ENCODE peak calls at places on chromosomes 1 and 21, in four cellular contexts. X is AG09309; Y is effector memory CD4-positive, alpha-beta T cell; V is lower lobe of right lung. Z is an unnamed sample.

GRCh38 chr1:177847843-177848242 is 122.0 kb downstream of the SEC16B start:
- DNase-seq in X (peak), Y (no peak), V (no peak), Z (peak)

GRCh38 chr1:3707939-3708328 is 44.3 kb upstream of the CCDC27 start:
- DNase-seq in X (no peak), Y (no peak), V (no peak), Z (no peak)

GRCh38 chr1:171438441-171438840 is 46.9 kb upstream of the PRRC2C start:
- DNase-seq in X (peak), Y (no peak), V (no peak), Z (peak)

GRCh38 chr1:42889264-42889663 is 42.9 kb downstream of the ZNF691 start:
- DNase-seq in X (no peak), Y (no peak), V (no peak), Z (no peak)

GRCh38 chr21:45592208-45592619 is 50.0 kb upstream of the SLC19A1 start:
- DNase-seq in X (no peak), Y (peak), V (peak), Z (no peak)

GRCh38 chr1:83693409-83694126 is 305.4 kb downstream of the TTLL7 start:
- DNase-seq in X (no peak), Y (no peak), V (no peak), Z (no peak)

GRCh38 chr1:37394574-37395464 is 79.6 kb upstream of the ZC3H12A start:
- DNase-seq in X (no peak), Y (no peak), V (no peak), Z (no peak)

GRCh38 chr21:45511661-45512431 is 30.4 kb downstream of the SLC19A1 start:
- DNase-seq in X (no peak), Y (no peak), V (peak), Z (no peak)

GRCh38 chr1:186420311-186420710 is 40.6 kb downstream of the PDC start:
- DNase-seq in X (no peak), Y (no peak), V (no peak), Z (no peak)

GRCh38 chr1:112698366-112699310 is 8.3 kb downstream of the RHOC start:
- DNase-seq in X (no peak), Y (no peak), V (no peak), Z (no peak)

GRCh38 chr1:53305650-53306049 is 22.2 kb downstream of the LRP8 start:
- DNase-seq in X (no peak), Y (no peak), V (peak), Z (no peak)

GRCh38 chr1:18940303-18941020 is 16.0 kb downstream of the IFFO2 start:
- DNase-seq in X (no peak), Y (no peak), V (no peak), Z (no peak)

GRCh38 chr1:91015794-91016550 is 5.9 kb downstream of the ZNF644 start:
- DNase-seq in X (no peak), Y (no peak), V (no peak), Z (no peak)

GRCh38 chr1:57824535-57824934 is 400.7 kb upstream of the DAB1 start:
- DNase-seq in X (no peak), Y (no peak), V (no peak), Z (no peak)

GRCh38 chr1:206507395-206508129 is at the start of gene RASSF5:
- DNase-seq in X (no peak), Y (peak), V (peak), Z (no peak)

GRCh38 chr1:206509612-206510257 is 2.4 kb downstream of the RASSF5 start:
- DNase-seq in X (no peak), Y (no peak), V (no peak), Z (no peak)

GRCh38 chr1:206508130-206508884 is 976 bp downstream of the RASSF5 start:
- DNase-seq in X (no peak), Y (no peak), V (no peak), Z (no peak)

GRCh38 chr1:206510371-206510770 is 3.0 kb downstream of the RASSF5 start:
- DNase-seq in X (no peak), Y (no peak), V (no peak), Z (no peak)

GRCh38 chr1:206508956-206509355 is 1.6 kb downstream of the RASSF5 start:
- DNase-seq in X (peak), Y (no peak), V (no peak), Z (peak)
- H3K4me3 ChIP-seq in X (no peak), Y (no peak), V (peak), Z (peak)

GRCh38 chr1:27630859-27631491 is 4.0 kb downstream of the FGR start:
- DNase-seq in X (no peak), Y (no peak), V (peak), Z (no peak)

GRCh38 chr1:27633640-27634165 is 1.3 kb downstream of the FGR start:
- DNase-seq in X (no peak), Y (no peak), V (no peak), Z (no peak)

GRCh38 chr1:27633298-27633610 is 1.7 kb downstream of the FGR start:
- DNase-seq in X (no peak), Y (no peak), V (no peak), Z (no peak)

GRCh38 chr1:27634166-27634981 is 611 bp downstream of the FGR start:
- DNase-seq in X (no peak), Y (peak), V (peak), Z (no peak)

DNA sequence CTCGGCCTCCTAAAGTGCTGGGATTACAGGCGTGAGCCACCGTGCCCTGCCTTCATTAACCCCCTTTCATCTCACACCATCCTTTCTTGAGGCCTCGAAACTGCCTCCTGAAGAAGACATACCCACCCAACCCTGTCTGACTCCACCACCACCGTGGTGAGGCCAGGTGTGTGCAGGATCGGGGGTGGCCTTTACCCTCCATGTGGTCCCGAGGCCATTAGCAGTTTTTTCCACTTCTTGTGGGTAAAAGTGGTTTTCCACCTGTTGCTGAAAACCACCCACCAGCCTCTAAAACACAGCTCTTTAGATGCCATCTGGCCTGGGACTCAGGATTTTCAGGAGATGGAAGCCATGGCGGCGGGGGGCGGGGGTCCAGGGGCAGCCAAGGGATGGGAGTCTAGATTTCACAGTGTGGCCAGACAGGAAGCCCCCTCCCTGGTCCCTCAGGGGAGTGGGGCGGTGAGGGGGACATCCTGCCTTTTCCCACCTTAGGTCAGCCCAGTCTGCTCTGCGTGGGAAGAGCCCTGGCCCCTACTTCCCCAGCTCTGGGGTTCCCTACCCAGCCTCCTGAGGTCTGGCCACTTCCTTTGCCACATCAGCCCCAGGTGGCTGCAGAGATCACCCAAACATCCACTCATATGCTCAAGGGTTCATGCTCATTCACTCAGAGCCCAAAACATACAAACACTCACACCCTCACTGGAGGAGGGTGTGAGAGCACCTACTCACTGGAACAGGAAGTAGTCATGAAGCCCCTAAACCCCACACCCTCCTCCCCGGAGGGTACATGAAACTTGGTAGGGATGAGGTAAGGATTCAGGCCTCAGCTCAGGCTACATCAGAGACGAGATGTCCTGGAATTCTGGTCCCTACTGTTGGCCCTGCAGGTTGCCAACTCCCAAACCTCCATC is 2.3 kb downstream of the FGR start:
- DNase-seq in X (no peak), Y (no peak), V (no peak), Z (no peak)
- H3K4me3 ChIP-seq in X (no peak), Y (peak), V (peak), Z (no peak)

GRCh38 chr1:110605446-110605845 is 712 bp downstream of the KCNA2 start:
- DNase-seq in X (no peak), Y (no peak), V (no peak), Z (no peak)
- H3K4me3 ChIP-seq in X (no peak), Y (no peak), V (no peak), Z (no peak)

GRCh38 chr21:42514883-42515228 is 1.2 kb downstream of the SLC37A1 start:
- DNase-seq in X (no peak), Y (no peak), V (no peak), Z (no peak)
- H3K4me3 ChIP-seq in X (no peak), Y (peak), V (peak), Z (no peak)

DNA sequence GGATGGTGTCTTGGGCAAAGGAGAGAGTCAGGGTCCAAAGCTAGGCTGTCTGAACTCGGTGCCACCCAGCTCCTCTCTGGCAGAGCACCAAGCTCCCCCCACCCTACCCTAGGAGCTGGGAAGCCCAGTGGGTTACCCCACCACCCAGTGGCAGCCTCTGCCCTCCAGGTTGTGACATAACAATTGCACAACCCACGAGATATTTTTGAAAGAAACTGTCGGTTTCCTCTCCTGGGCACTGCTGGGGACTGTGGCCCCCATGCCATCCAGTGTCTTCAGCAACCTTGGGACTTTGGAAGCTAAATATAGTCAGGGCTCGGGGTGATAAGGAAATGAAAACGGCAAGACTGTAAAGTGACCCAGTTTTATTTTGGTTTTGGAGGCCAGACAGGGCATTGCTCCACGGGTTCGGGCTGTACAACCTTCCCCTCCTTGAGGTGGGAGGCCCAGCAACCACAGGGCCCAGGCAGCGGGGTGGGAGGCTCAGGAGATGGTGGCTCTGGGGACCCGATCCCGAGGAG is 1.4 kb downstream of the CITED4 start:
- DNase-seq in X (no peak), Y (no peak), V (no peak), Z (no peak)
- H3K4me3 ChIP-seq in X (no peak), Y (peak), V (peak), Z (peak)

GRCh38 chr1:63318255-63319068 is 3.9 kb upstream of the FOXD3 start:
- DNase-seq in X (no peak), Y (no peak), V (no peak), Z (no peak)
- H3K4me3 ChIP-seq in X (no peak), Y (no peak), V (no peak), Z (no peak)

DNA sequence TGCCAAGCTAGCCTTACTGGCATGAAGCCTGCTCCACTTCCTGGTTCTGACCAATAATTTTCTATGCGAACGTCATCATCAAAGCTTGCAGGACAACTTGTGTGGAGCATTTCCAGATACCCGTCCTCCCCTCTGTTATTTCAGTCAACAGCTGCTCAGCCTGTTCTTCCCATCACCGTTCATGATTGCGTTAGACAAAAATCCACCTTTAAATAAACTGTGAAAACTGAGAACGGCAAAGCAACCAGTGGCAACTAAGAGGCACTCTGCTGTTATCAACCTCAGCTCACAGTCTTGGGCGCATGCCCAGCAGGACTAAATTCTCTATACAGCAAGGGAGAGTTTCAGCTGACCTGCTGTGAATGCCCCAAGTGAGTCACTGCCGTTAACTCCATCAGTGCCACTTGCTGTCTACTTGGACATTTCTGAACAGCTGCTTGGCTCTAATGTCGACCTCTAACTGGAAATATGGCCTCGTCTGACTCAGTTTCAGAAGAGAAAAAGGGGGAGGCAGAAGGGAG is 207.4 kb upstream of the RUNX1 start:
- DNase-seq in X (peak), Y (no peak), V (peak), Z (peak)
- H3K4me3 ChIP-seq in X (no peak), Y (no peak), V (no peak), Z (peak)

GRCh38 chr1:31955917-31956736 is 18.0 kb upstream of the PTP4A2 start:
- DNase-seq in X (peak), Y (peak), V (peak), Z (peak)
- H3K4me3 ChIP-seq in X (peak), Y (no peak), V (no peak), Z (no peak)

Z was measured in AG04450.